ENCODE peak calls at places on chromosomes 16 and 17, in seven cellular contexts. W is NCI-H1694; N is left cardiac atrium; I is HFFc6; X is activated CD4-positive, alpha-beta T cell treated with anti-CD3 and anti-CD28 coated beads, Interleukin-2, amount 10 ng/mL, durations not matched to agents 7 days and 5 days; L is retina; T is endothelial cell. H is an unnamed sample.

GRCh38 chr17:32335046-32335445 is 6.9 kb downstream of the C17orf75 start:
- DNase-seq in I (no peak), L (no peak), N (no peak), T (no peak), X (no peak), W (no peak), H (no peak)

GRCh38 chr17:77476920-77477805 is 336.4 kb downstream of the SEC14L1 start:
- DNase-seq in I (peak), X (no peak), T (no peak), N (peak), W (peak), L (no peak), H (peak)

GRCh38 chr17:64687959-64688358 is 25.9 kb upstream of the SMURF2 start:
- DNase-seq in N (no peak), L (no peak), T (no peak), W (no peak), I (peak), X (no peak), H (no peak)

GRCh38 chr17:69733171-69734014 is 318.9 kb downstream of the MAP2K6 start:
- DNase-seq in N (no peak), I (peak), X (no peak), T (no peak), W (no peak), L (no peak), H (peak)

GRCh38 chr16:68790944-68791343 is 52.4 kb upstream of the TANGO6 start:
- DNase-seq in T (no peak), X (no peak), W (no peak), L (no peak), I (no peak), N (no peak), H (no peak)

GRCh38 chr17:42135151-42135550 is 12.5 kb downstream of the HSPB9 start:
- DNase-seq in N (no peak), T (no peak), L (no peak), I (no peak), X (no peak), W (no peak), H (no peak)

GRCh38 chr16:54194008-54194731 is 92.4 kb downstream of the IRX3 start:
- DNase-seq in X (no peak), W (no peak), N (peak), I (no peak), T (peak), L (no peak), H (no peak)

GRCh38 chr17:75983501-75984181 is 4.6 kb downstream of the TEN1 start:
- DNase-seq in W (no peak), I (no peak), T (no peak), X (no peak), L (no peak), N (peak), H (no peak)

GRCh38 chr16:66984902-66985311 is 3.5 kb upstream of the CES4A start:
- DNase-seq in N (no peak), T (no peak), L (no peak), I (no peak), W (no peak), X (peak), H (no peak)

GRCh38 chr16:15760129-15760528 is 96.7 kb downstream of the MYH11 start:
- DNase-seq in X (no peak), T (no peak), N (no peak), W (no peak), L (no peak), I (no peak), H (no peak)

GRCh38 chr17:76670020-76670707 is 26.6 kb upstream of the ST6GALNAC1 start:
- DNase-seq in N (no peak), X (peak), W (no peak), L (no peak), T (no peak), I (no peak), H (no peak)

GRCh38 chr16:75320435-75320834 is 69.0 kb upstream of the BCAR1 start:
- DNase-seq in X (no peak), I (peak), T (no peak), N (no peak), L (peak), W (no peak), H (no peak)

GRCh38 chr17:16470302-16470701 is 21.7 kb downstream of the LRRC75A start:
- DNase-seq in I (no peak), W (peak), N (no peak), X (no peak), T (no peak), L (peak), H (no peak)

GRCh38 chr16:578870-579405 is 9.2 kb downstream of the PIGQ start:
- DNase-seq in T (peak), N (peak), W (peak), X (peak), I (no peak), L (peak), H (no peak)

GRCh38 chr17:82933006-82933310 is 93.1 kb upstream of the ZNF750 start:
- DNase-seq in X (no peak), T (no peak), W (no peak), N (no peak), I (no peak), L (no peak), H (no peak)

GRCh38 chr16:68400924-68401460 is 47.3 kb downstream of the SMPD3 start:
- DNase-seq in I (no peak), X (peak), T (no peak), W (no peak), N (no peak), L (no peak), H (no peak)

GRCh38 chr17:16243811-16244567 is 27.0 kb downstream of the PIGL start:
- DNase-seq in N (no peak), I (no peak), T (no peak), W (no peak), L (no peak), X (no peak), H (no peak)

GRCh38 chr16:25709182-25709581 is 17.4 kb downstream of the HS3ST4 start:
- DNase-seq in N (no peak), X (no peak), T (no peak), I (no peak), W (no peak), L (peak), H (no peak)

GRCh38 chr16:1964046-1964505 is 550 bp downstream of the RPS2 start:
- DNase-seq in L (no peak), N (peak), X (peak), I (no peak), W (no peak), T (peak), H (no peak)

GRCh38 chr16:87828071-87828971 is 41.0 kb downstream of the SLC7A5 start:
- DNase-seq in L (no peak), X (no peak), N (no peak), I (no peak), W (no peak), T (no peak), H (no peak)

GRCh38 chr17:27766438-27766837 is 33.9 kb downstream of the NOS2 start:
- DNase-seq in I (no peak), L (no peak), X (no peak), T (no peak), W (no peak), N (no peak), H (no peak)

GRCh38 chr16:4511441-4512082 is 27.0 kb downstream of the CDIP1 start:
- DNase-seq in N (peak), L (peak), X (peak), W (peak), I (peak), T (peak), H (peak)